ENCODE peak calls at places on chromosomes 3 and 15, in eight cellular contexts. J is kidney tubule cell; Y is SJSA1; L is effector CD8-positive, alpha-beta T cell; A is NB4; H is hepatic stellate cell; V is fibroblast of pulmonary artery; Q is psoas muscle. N is an unnamed sample.

GRCh38 chr15:93265046-93265658 is 176.1 kb upstream of the RGMA start:
- DNase-seq in J (peak; percentile 43), Y (no peak), L (no peak), A (no peak), H (no peak), V (no peak), Q (no peak), N (no peak)

GRCh38 chr3:88002448-88002847 is 56.4 kb downstream of the CGGBP1 start:
- DNase-seq in J (no peak), Y (no peak), L (no peak), A (no peak), H (no peak), V (no peak), Q (no peak), N (no peak)

GRCh38 chr3:26259166-26259565 is 363.4 kb upstream of the LRRC3B start:
- DNase-seq in J (no peak), Y (no peak), L (no peak), A (no peak), H (no peak), V (no peak), Q (no peak), N (no peak)

GRCh38 chr3:148727242-148727641 is 29.5 kb downstream of the AGTR1 start:
- DNase-seq in J (peak; percentile 65), Y (peak; percentile 38), L (no peak), A (peak; percentile 59), H (peak; percentile 11), V (no peak), Q (no peak), N (peak; percentile 68)

GRCh38 chr15:43370975-43371974 is at the start of the genes TUBGCP4 and ZSCAN29:
- DNase-seq in J (peak; percentile 85), Y (peak; percentile 85), L (peak; percentile 60), A (peak; percentile 88), H (peak; percentile 94), V (peak; percentile 75), Q (peak; percentile 89), N (peak; percentile 74)

GRCh38 chr3:31710123-31710841 is 177.6 kb downstream of the STT3B start:
- DNase-seq in J (peak; percentile 31), Y (no peak), L (no peak), A (no peak), H (no peak), V (peak; percentile 22), Q (no peak), N (no peak)

GRCh38 chr3:122014741-122015140 is 7.3 kb downstream of the ILDR1 start:
- DNase-seq in J (peak; percentile 73), Y (no peak), L (no peak), A (no peak), H (no peak), V (no peak), Q (no peak), N (no peak)

GRCh38 chr15:98063311-98063710 is 102.8 kb downstream of the ARRDC4 start:
- DNase-seq in J (no peak), Y (no peak), L (no peak), A (no peak), H (no peak), V (no peak), Q (no peak), N (peak; percentile 53)

GRCh38 chr3:149990423-149990953 is 19.8 kb upstream of the PFN2 start:
- DNase-seq in J (no peak), Y (no peak), L (no peak), A (no peak), H (peak; percentile 53), V (no peak), Q (no peak), N (no peak)

N was measured in MV-4-11.